ENCODE peak calls at places on chromosomes 12 and 14, in five cellular contexts. P is Right ventricle myocardium superior; T is stimulated activated CD8-positive, alpha-beta memory T cell treated with anti-CD3 and anti-CD28 coated beads, Interleukin-4, amount 100 ng/mL, for 4 hours; O is GM12891; F is germinal center. C is an unnamed sample.

GRCh38 chr14:89466939-89467338 is 49.9 kb upstream of the FOXN3 start:
- DNase-seq in P (peak; percentile 45), T (no peak), O (no peak), F (no peak), C (no peak)

GRCh38 chr14:79658224-79658623 is 553.1 kb downstream of the DIO2 start:
- DNase-seq in P (no peak), T (no peak), O (no peak), F (no peak), C (no peak)

GRCh38 chr12:120847392-120848157 is 56.6 kb downstream of the SPPL3 start:
- DNase-seq in P (no peak), T (no peak), O (no peak), F (peak; percentile 45), C (no peak)

GRCh38 chr14:104157303-104157928 is 19.0 kb downstream of the KIF26A start:
- DNase-seq in P (no peak), T (no peak), O (no peak), F (no peak), C (no peak)

GRCh38 chr14:80567905-80568512 is 356.7 kb upstream of the DIO2 start:
- DNase-seq in P (no peak), T (no peak), O (no peak), F (no peak), C (no peak)

GRCh38 chr14:30295980-30296379 is 263.0 kb upstream of the G2E3 start:
- DNase-seq in P (no peak), T (no peak), O (no peak), F (no peak), C (no peak)

GRCh38 chr12:9758119-9758518 is 2.6 kb downstream of the CD69 start:
- DNase-seq in P (no peak), T (no peak), O (no peak), F (no peak), C (no peak)

GRCh38 chr12:132429932-132430643 is 59.9 kb upstream of the FBRSL1 start:
- DNase-seq in P (no peak), T (no peak), O (peak; percentile 78), F (peak; percentile 79), C (no peak)

GRCh38 chr14:75088153-75088552 is 18.7 kb downstream of the ZC2HC1C start:
- DNase-seq in P (no peak), T (no peak), O (no peak), F (no peak), C (no peak)

GRCh38 chr14:32428149-32428548 is 99.1 kb downstream of the AKAP6 start:
- DNase-seq in P (no peak), T (no peak), O (no peak), F (no peak), C (no peak)

GRCh38 chr14:85573406-85573805 is 43.5 kb downstream of the FLRT2 start:
- DNase-seq in P (no peak), T (no peak), O (no peak), F (no peak), C (no peak)